ENCODE peak calls at places on chromosome X, in nine cellular contexts. N is lung, S is left ventricle myocardium inferior, Y is fibroblast of mammary gland, J is colonic mucosa, V is H9, U is dorsolateral prefrontal cortex, P is hepatocyte, Z is MCF 10A. T is an unnamed sample.

GRCh38 chrX:135707880-135708279 is 5.6 kb upstream of the CT45A1 start:
- DNase-seq in P (no peak), V (peak; percentile 64), N (no peak), U (no peak), J (peak; percentile 34), Y (peak; percentile 1), Z (peak; percentile 45), S (no peak), T (no peak)

GRCh38 chrX:85977218-85977617 is 70.1 kb downstream of the CHM start:
- DNase-seq in N (no peak), P (no peak), V (no peak), Y (no peak), Z (no peak), J (no peak), S (no peak), U (no peak), T (no peak)

GRCh38 chrX:1487401-1487800 is 34.7 kb upstream of the ASMTL start:
- DNase-seq in U (peak; percentile 17), Z (no peak), P (no peak), N (no peak), Y (no peak), V (no peak), J (no peak), S (no peak), T (no peak)

GRCh38 chrX:102651242-102651967 is at the start of gene GPRASP1:
- DNase-seq in N (no peak), J (peak; percentile 36), Y (peak; percentile 26), U (peak; percentile 54), S (peak; percentile 64), Z (no peak), P (peak; percentile 56), V (peak; percentile 61), T (peak; percentile 72)

GRCh38 chrX:78923198-78924015 is 21.8 kb upstream of the P2RY10 start:
- DNase-seq in P (no peak), V (no peak), S (no peak), J (no peak), U (no peak), Y (peak; percentile 16), N (no peak), Z (no peak), T (no peak)

GRCh38 chrX:71439420-71439819 is 73.3 kb downstream of the TAF1 start:
- DNase-seq in J (no peak), U (no peak), Z (no peak), S (no peak), V (no peak), P (no peak), Y (no peak), N (no peak), T (no peak)

GRCh38 chrX:10175317-10175871 is 18.6 kb downstream of the CLCN4 start:
- DNase-seq in U (no peak), V (no peak), Z (peak; percentile 47), Y (peak; percentile 70), N (no peak), P (peak; percentile 41), S (no peak), J (no peak), T (no peak)

GRCh38 chrX:72041166-72041565 is 90.5 kb downstream of the RTL5 start:
- DNase-seq in Z (no peak), Y (no peak), N (no peak), V (no peak), P (no peak), S (no peak), U (no peak), J (no peak), T (no peak)

GRCh38 chrX:28550331-28550872 is 36.8 kb upstream of the IL1RAPL1 start:
- DNase-seq in P (no peak), Z (no peak), S (no peak), J (no peak), V (no peak), Y (no peak), U (no peak), N (no peak), T (no peak)

GRCh38 chrX:38636949-38637819 is 75.8 kb downstream of the TSPAN7 start:
- DNase-seq in J (no peak), N (no peak), V (no peak), Z (no peak), Y (no peak), S (no peak), U (no peak), P (no peak), T (no peak)

GRCh38 chrX:43655961-43656494 is at the start of gene MAOA:
- DNase-seq in U (peak; percentile 71), N (peak; percentile 84), S (peak; percentile 80), Y (peak; percentile 51), V (peak; percentile 53), J (peak; percentile 93), Z (peak; percentile 73), P (peak; percentile 73), T (no peak)

GRCh38 chrX:43655151-43655676 is 885 bp upstream of the MAOA start:
- DNase-seq in N (peak; percentile 34), V (peak; percentile 54), Z (peak; percentile 44), S (peak; percentile 24), P (peak; percentile 57), Y (peak; percentile 44), U (no peak), J (peak; percentile 42), T (no peak)

DNA sequence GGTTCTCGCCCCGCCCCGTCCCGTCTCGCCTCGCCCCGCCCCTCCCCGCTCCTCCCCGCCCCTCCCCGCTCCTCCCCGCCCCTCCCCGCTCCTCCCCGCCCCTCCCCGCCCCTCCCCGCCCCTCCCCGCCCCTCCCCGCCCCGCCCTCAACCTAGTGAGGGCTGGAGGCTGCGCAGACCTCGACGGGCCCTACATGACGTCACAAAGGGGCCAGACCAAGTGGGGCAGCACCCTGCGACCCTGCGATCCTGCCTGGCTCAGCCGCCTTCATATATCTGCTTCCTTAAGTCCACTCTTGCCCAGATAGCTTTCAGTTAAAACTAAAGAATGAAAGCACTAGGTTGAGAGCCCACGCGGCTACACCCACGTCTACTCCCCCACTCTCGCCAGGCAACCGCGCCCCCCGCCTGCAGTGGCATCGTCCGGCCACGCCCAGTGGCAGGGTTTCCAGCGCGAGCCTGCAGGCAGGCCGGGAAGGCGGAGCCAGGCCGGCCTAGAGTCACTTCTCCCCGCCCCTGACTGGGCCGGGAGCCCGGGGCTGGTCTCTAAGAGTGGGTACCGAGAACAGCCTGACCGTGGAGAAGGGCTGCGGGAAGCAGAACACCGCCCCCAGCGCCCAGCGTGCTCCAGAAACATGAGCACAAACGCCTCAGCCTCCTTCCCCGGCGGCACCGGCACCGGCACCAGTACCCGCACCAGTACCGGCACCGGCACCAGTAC is 1.5 kb upstream of the MAOA start:
- DNase-seq in U (peak; percentile 92), S (peak; percentile 92), Y (peak; percentile 90), J (peak; percentile 92), P (peak; percentile 96), N (peak; percentile 92), V (peak; percentile 95), Z (peak; percentile 91), T (peak; percentile 87)
- TF ChIP-seq CTCF in U (no peak), S (peak; percentile 55), Y (no peak), J (no peak), P (peak; percentile 46), N (no peak), V (peak; percentile 29), Z (no peak), T (peak; percentile 47)

GRCh38 chrX:69065451-69065850 is 99.8 kb downstream of the PJA1 start:
- DNase-seq in Z (peak; percentile 16), U (no peak), J (no peak), S (no peak), P (no peak), V (peak; percentile 6), Y (peak; percentile 44), N (no peak), T (peak; percentile 60)

GRCh38 chrX:69062493-69062892 is 102.8 kb downstream of the PJA1 start:
- DNase-seq in Y (no peak), V (peak; percentile 5), N (peak; percentile 19), P (no peak), Z (no peak), U (peak; percentile 6), S (no peak), J (peak; percentile 11), T (peak; percentile 29)

GRCh38 chrX:69066021-69066757 is 99.1 kb downstream of the PJA1 start:
- DNase-seq in J (no peak), S (no peak), V (peak; percentile 8), Y (no peak), Z (no peak), U (peak; percentile 18), N (no peak), P (no peak), T (peak; percentile 40)

GRCh38 chrX:69063486-69063885 is 101.8 kb downstream of the PJA1 start:
- DNase-seq in S (no peak), N (peak; percentile 15), J (no peak), Z (no peak), U (peak; percentile 21), Y (no peak), P (no peak), V (peak; percentile 8), T (peak; percentile 34)

GRCh38 chrX:69060631-69061408 is 104.4 kb downstream of the PJA1 start:
- DNase-seq in Y (peak; percentile 50), U (no peak), P (peak; percentile 37), J (peak; percentile 64), Z (peak; percentile 65), S (peak; percentile 26), N (peak; percentile 29), V (peak; percentile 51), T (peak; percentile 49)
- TF ChIP-seq CTCF in Y (peak; percentile 53), U (peak; percentile 13), P (peak; percentile 32), J (peak; percentile 15), Z (peak; percentile 27), S (peak; percentile 66), N (no peak), V (peak; percentile 48), T (peak; percentile 29)

DNA sequence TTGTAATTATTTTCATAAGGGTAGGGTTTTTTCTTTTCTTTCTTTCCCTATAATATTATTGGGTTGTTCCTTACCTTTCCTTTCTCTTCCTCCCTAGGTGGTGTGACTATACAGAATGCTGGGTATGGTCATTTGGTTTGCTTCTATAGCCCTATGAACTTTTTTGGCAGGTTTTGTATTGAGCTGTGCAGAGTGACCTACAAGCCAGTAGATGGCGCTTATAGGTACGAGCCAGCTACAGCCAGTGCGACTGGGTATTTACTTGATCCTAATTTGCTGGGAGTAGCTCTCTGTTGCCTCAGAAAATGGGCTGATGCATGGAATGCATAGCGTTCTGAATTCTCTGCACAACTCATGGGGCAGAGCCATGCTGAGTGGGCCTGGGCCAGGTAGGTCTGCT is 423.3 kb downstream of the MAGEE1 start:
- DNase-seq in S (no peak), N (no peak), V (peak; percentile 31), J (no peak), P (no peak), U (no peak), Y (no peak), Z (no peak), T (no peak)
- TF ChIP-seq CTCF in S (no peak), N (no peak), V (peak; percentile 61), J (no peak), P (no peak), U (no peak), Y (peak; percentile 1), Z (no peak), T (peak; percentile 37)

DNA sequence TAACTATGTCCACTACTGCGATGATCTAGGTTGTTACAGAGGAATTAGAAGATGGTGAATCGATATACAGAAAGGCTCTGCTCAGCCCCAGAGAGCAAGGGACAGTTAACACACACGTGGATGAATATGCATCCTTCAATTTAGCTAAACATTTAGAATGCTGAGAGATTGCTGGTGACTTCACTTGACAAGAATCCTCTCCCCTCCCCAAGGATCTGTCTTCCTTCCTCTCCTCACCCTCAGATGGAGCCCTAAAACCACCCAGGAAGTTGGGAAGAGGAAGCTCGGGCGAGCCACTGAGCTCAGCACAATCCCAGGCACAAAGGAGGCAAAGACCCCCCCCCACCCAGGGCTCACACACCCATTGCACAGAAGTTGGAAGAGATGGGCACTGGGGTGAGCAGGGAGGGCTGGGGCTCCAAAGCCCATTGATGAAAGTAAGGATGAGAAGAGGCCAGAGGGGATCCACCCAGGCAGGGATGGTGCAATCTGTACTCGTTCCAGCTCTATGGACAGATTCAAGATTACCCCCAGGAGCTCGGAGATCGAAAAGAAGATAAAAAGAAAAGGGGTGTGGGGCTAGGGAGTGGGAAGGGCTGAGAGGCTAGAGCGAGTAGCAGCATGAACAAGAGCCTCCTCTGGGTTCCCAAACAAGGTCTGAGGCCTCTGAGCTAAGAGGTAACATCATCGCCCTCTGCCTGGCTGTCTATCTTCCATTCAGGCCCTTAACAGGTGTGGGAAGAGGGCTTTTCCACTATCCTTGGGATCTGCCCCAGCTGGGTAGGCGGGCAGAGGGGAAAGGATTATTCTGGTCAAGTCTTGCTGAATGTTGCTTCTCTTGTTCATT is 1.3 kb downstream of the TFE3 start:
- DNase-seq in P (peak; percentile 49), J (no peak), Z (peak; percentile 52), Y (peak; percentile 68), V (no peak), U (no peak), N (no peak), S (peak; percentile 17), T (no peak)
- TF ChIP-seq CTCF in P (no peak), J (no peak), Z (no peak), Y (no peak), V (no peak), U (no peak), N (no peak), S (no peak), T (no peak)

T was measured in type B pancreatic cell.